ENCODE peak calls at places on chromosomes 2 and 18, in ten cellular contexts. O, E, Y, M, V, F, I, A, K and N are unnamed samples.

GRCh38 chr2:232576995-232577394 is 26.5 kb downstream of the EIF4E2 start:
- DNase-seq in I (peak), M (peak), F (no peak), E (no peak), A (no peak), O (no peak), K (no peak), Y (no peak), V (no peak), N (no peak)

GRCh38 chr18:46590103-46590502 is 66.9 kb downstream of the LOXHD1 start:
- DNase-seq in O (no peak), A (no peak), E (no peak), F (no peak), V (no peak), Y (no peak), K (no peak), M (no peak), I (no peak), N (no peak)

GRCh38 chr18:11981633-11982366 is 493 bp downstream of the IMPA2 start:
- DNase-seq in Y (peak), E (no peak), F (no peak), V (no peak), O (peak), I (peak), M (no peak), K (peak), A (no peak), N (peak)

GRCh38 chr2:165793779-165794519 is at the start of gene GALNT3:
- DNase-seq in M (no peak), O (peak), Y (peak), F (peak), A (peak), K (peak), E (no peak), V (no peak), I (peak), N (peak)

GRCh38 chr18:59744271-59744721 is 47.1 kb upstream of the CCBE1 start:
- DNase-seq in M (peak), E (peak), V (no peak), K (no peak), F (no peak), O (no peak), Y (no peak), I (peak), A (no peak), N (no peak)

GRCh38 chr2:147829106-147829505 is 15.7 kb upstream of the ACVR2A start:
- DNase-seq in A (no peak), K (no peak), M (peak), E (peak), Y (no peak), I (peak), F (no peak), V (no peak), O (no peak), N (no peak)

GRCh38 chr18:42436366-42436765 is 481.3 kb downstream of the PIK3C3 start:
- DNase-seq in E (no peak), Y (no peak), O (no peak), K (no peak), A (no peak), M (no peak), I (no peak), V (no peak), F (no peak), N (no peak)

GRCh38 chr2:278312-278932 is 9.5 kb downstream of the ALKAL2 start:
- DNase-seq in E (no peak), F (no peak), M (no peak), Y (no peak), V (no peak), K (no peak), O (no peak), I (no peak), A (no peak), N (no peak)

GRCh38 chr2:121377676-121378075 is 92.7 kb upstream of the TFCP2L1 start:
- DNase-seq in E (no peak), V (no peak), O (no peak), F (no peak), Y (no peak), M (no peak), A (no peak), K (no peak), I (no peak), N (no peak)

GRCh38 chr2:18455256-18455862 is 105.1 kb downstream of the RDH14 start:
- DNase-seq in Y (peak), V (no peak), M (peak), E (peak), A (no peak), O (peak), I (peak), K (peak), F (no peak), N (peak)

GRCh38 chr2:230226090-230226551 is 585 bp downstream of the SP140 start:
- DNase-seq in V (no peak), K (no peak), E (no peak), I (no peak), A (no peak), M (no peak), O (no peak), Y (no peak), F (no peak), N (no peak)

GRCh38 chr18:79506191-79507075 is 110.7 kb downstream of the NFATC1 start:
- DNase-seq in E (no peak), M (no peak), O (no peak), I (no peak), A (peak), F (peak), V (no peak), K (no peak), Y (peak), N (no peak)

GRCh38 chr18:62258606-62259005 is 66.5 kb upstream of the TNFRSF11A start:
- DNase-seq in O (no peak), A (no peak), V (no peak), F (no peak), M (no peak), K (no peak), E (no peak), I (no peak), Y (no peak), N (no peak)

GRCh38 chr2:64858541-64859031 is 130.6 kb upstream of the SLC1A4 start:
- DNase-seq in O (peak), F (no peak), K (no peak), I (no peak), V (no peak), E (no peak), A (no peak), M (no peak), Y (peak), N (no peak)

GRCh38 chr2:188870289-188870688 is 103.9 kb upstream of the COL3A1 start:
- DNase-seq in M (peak), A (no peak), I (peak), O (no peak), V (no peak), E (no peak), F (no peak), K (no peak), Y (no peak), N (no peak)

GRCh38 chr18:34840416-34840815 is 130.3 kb downstream of the DTNA start:
- DNase-seq in A (no peak), F (no peak), E (no peak), K (no peak), M (no peak), O (no peak), Y (no peak), I (peak), V (no peak), N (no peak)

GRCh38 chr2:128536925-128537620 is 218.4 kb upstream of the HS6ST1 start:
- DNase-seq in O (peak), K (peak), F (no peak), Y (no peak), I (peak), E (peak), V (no peak), A (no peak), M (peak), N (no peak)

GRCh38 chr2:109712746-109713145 is 81.4 kb upstream of the RGPD5 start:
- DNase-seq in E (no peak), I (no peak), Y (no peak), K (no peak), F (no peak), M (no peak), A (peak), V (no peak), O (peak), N (no peak)

GRCh38 chr2:229810786-229811185 is 96.4 kb upstream of the DNER start:
- DNase-seq in E (no peak), Y (no peak), K (no peak), I (no peak), V (no peak), O (no peak), A (no peak), F (no peak), M (no peak), N (no peak)

GRCh38 chr2:100106460-100106859 is 35.9 kb downstream of the AFF3 start:
- DNase-seq in E (no peak), F (no peak), K (peak), I (no peak), A (no peak), O (peak), V (no peak), Y (no peak), M (no peak), N (no peak)

GRCh38 chr2:31087491-31087890 is 50.7 kb downstream of the GALNT14 start:
- DNase-seq in Y (no peak), K (no peak), A (no peak), E (no peak), O (no peak), F (no peak), V (no peak), I (no peak), M (no peak), N (no peak)

GRCh38 chr2:170396799-170397459 is 219.0 kb downstream of the MYO3B start:
- DNase-seq in Y (no peak), I (peak), O (no peak), F (no peak), A (no peak), V (no peak), K (no peak), M (no peak), E (peak), N (no peak)
- TF ChIP-seq CTCF in Y (no peak), I (peak), O (peak), F (no peak), A (no peak), V (no peak), K (no peak), M (peak), E (peak), N (peak)

GRCh38 chr18:77218642-77219041 is 31.0 kb upstream of the GALR1 start:
- DNase-seq in K (no peak), F (no peak), V (no peak), Y (no peak), E (no peak), O (no peak), I (no peak), A (no peak), M (no peak), N (no peak)

GRCh38 chr18:77220726-77221125 is 28.9 kb upstream of the GALR1 start:
- DNase-seq in Y (no peak), V (no peak), O (no peak), F (no peak), M (no peak), K (no peak), E (no peak), A (no peak), I (no peak), N (no peak)

GRCh38 chr18:77223221-77223639 is 26.4 kb upstream of the GALR1 start:
- DNase-seq in Y (no peak), I (peak), O (no peak), E (no peak), V (no peak), K (no peak), A (no peak), F (no peak), M (no peak), N (no peak)

GRCh38 chr18:77223653-77224052 is 26.0 kb upstream of the GALR1 start:
- DNase-seq in M (no peak), I (peak), E (no peak), A (no peak), F (no peak), K (no peak), O (no peak), V (no peak), Y (no peak), N (no peak)

DNA sequence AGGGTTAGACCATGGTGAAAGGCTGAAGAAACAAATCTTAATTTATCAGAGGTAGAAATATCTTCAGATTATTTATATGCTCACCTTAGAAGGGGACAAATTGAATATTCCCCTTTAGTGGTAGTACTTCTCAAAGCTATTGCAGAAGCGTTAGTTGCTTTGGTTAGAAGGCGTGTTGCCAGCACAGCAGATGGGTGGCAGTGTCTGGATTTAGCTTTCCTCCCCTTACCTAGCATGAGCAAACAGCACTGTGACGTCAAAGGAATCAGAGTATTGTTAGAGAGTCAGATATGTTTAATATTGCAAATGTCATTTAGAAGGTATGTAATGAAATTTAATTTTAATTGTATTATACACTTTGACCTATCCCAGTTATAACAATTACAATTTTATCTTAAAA is 27.2 kb upstream of the GALR1 start:
- DNase-seq in V (no peak), E (no peak), A (no peak), K (no peak), I (no peak), Y (no peak), M (no peak), F (no peak), O (no peak), N (no peak)
- TF ChIP-seq CTCF in V (no peak), E (no peak), A (no peak), K (no peak), I (no peak), Y (no peak), M (no peak), F (no peak), O (no peak), N (no peak)

GRCh38 chr2:150370600-150370999 is 116.9 kb downstream of the RND3 start:
- DNase-seq in E (no peak), Y (no peak), F (no peak), M (no peak), A (no peak), V (no peak), K (no peak), I (peak), O (no peak), N (no peak)

GRCh38 chr2:150374562-150374961 is 112.9 kb downstream of the RND3 start:
- DNase-seq in I (no peak), Y (no peak), M (no peak), F (peak), A (no peak), V (no peak), K (no peak), E (no peak), O (no peak), N (no peak)

GRCh38 chr2:150371066-150371812 is 116.2 kb downstream of the RND3 start:
- DNase-seq in V (no peak), F (no peak), Y (no peak), K (no peak), M (no peak), I (peak), A (no peak), O (no peak), E (no peak), N (no peak)

GRCh38 chr2:150376627-150377335 is 110.7 kb downstream of the RND3 start:
- DNase-seq in Y (no peak), A (no peak), M (peak), K (peak), O (no peak), V (no peak), E (peak), I (peak), F (peak), N (no peak)

GRCh38 chr2:150373374-150373773 is 114.1 kb downstream of the RND3 start:
- DNase-seq in F (no peak), M (no peak), E (no peak), V (no peak), Y (no peak), I (no peak), A (no peak), K (no peak), O (no peak), N (no peak)
- TF ChIP-seq CTCF in F (no peak), M (no peak), E (no peak), V (no peak), Y (no peak), I (no peak), A (no peak), K (no peak), O (no peak), N (no peak)

GRCh38 chr18:55064760-55065159 is 105.5 kb upstream of the CCDC68 start:
- DNase-seq in E (no peak), M (no peak), A (no peak), F (no peak), K (no peak), I (no peak), V (no peak), Y (no peak), O (no peak), N (no peak)
- TF ChIP-seq CTCF in E (no peak), M (no peak), A (no peak), F (no peak), K (no peak), I (no peak), V (no peak), Y (no peak), O (no peak), N (no peak)

DNA sequence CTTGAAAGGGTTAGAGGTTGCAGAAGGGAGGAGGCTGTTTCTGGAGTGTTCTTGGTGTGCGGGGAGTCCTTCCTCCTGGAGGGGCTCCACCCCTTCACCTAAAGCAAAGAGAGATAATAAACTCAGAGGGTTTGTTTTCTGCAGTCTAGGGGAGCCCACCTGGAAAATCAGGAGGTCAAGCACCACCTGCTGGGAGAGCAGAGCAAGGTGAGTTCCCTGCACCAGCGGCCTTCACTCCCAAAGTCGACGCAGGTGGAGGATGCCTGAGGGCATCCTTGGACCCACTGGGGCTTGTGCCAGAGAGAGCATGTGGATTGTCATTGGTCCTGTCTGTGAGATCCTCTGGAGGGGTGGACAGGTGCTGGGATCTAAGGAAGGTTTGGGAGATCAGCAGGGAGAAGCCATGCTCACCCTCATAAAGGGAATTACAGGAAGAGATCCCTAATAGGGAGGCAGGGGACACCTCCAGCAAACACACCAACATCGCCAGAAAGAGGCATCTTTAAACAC is 116.7 kb downstream of the KCNF1 start:
- DNase-seq in M (no peak), A (no peak), E (no peak), Y (no peak), O (peak), K (no peak), F (no peak), I (peak), V (no peak), N (no peak)
- TF ChIP-seq CTCF in M (no peak), A (no peak), E (no peak), Y (no peak), O (peak), K (no peak), F (no peak), I (peak), V (no peak), N (peak)

DNA sequence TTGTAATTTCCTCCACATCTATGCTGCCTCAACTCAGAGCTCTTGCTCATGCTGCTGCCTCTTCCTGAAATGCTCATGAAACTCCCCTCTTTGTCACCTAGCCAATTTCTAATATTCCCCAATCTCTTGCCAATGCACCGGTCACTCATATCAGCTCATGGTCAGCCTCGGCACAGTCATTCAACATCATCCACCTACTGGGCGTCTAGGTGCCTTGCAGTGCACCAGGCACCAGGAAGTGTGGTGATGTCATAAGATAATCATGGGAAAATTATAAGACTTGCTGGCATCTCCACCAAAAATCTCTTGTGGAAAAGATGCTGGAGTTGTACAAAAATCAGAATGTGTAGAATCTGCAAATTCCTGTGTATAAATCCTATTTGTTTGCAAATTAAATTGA is 52.6 kb upstream of the RAB27B start:
- DNase-seq in K (no peak), A (no peak), E (peak), Y (no peak), O (no peak), V (no peak), M (peak), F (no peak), I (peak), N (no peak)
- TF ChIP-seq CTCF in K (no peak), A (peak), E (peak), Y (no peak), O (peak), V (no peak), M (peak), F (no peak), I (peak), N (peak)